ENCODE peak calls at places on chromosomes 3 and 15, in ten cellular contexts. F is GM03348; U is C1 segment of cervical spinal cord; G is NCI-H510A treated with DMSO at 0.1 percent for 48 hours; Y is cardiac muscle cell; I is RPMI8226; B is stimulated activated CD4-positive, alpha-beta T cell treated with anti-CD3 and anti-CD28 coated beads, Interleukin-2, amount 100 ng/mL, for 48 hours; M is HFF-Myc; D is HepG2; W is astrocyte. L is an unnamed sample.

GRCh38 chr3:124599147-124599765 is 131.0 kb upstream of the UMPS start:
- DNase-seq in G (no peak), F (no peak), I (peak), Y (no peak), B (no peak), U (no peak), W (no peak), D (no peak), M (no peak), L (no peak)

GRCh38 chr3:28577941-28578340 is 229.3 kb upstream of the AZI2 start:
- DNase-seq in I (no peak), B (no peak), U (no peak), G (no peak), W (no peak), Y (no peak), D (no peak), M (no peak), F (no peak), L (no peak)

GRCh38 chr3:128598884-128599664 is 51.5 kb downstream of the RPN1 start:
- DNase-seq in F (no peak), Y (no peak), D (no peak), B (no peak), M (no peak), G (no peak), U (no peak), W (no peak), I (no peak), L (no peak)

GRCh38 chr3:70531063-70531657 is 218.7 kb upstream of the MDFIC2 start:
- DNase-seq in U (no peak), D (peak), G (peak), B (no peak), M (no peak), I (peak), W (peak), Y (peak), F (peak), L (peak)

GRCh38 chr3:13282528-13282985 is 137.6 kb downstream of the NUP210 start:
- DNase-seq in W (no peak), D (no peak), G (no peak), U (no peak), M (no peak), Y (peak), I (peak), B (no peak), F (no peak), L (peak)

GRCh38 chr3:126543457-126544090 is 15.2 kb downstream of the C3orf22 start:
- DNase-seq in I (no peak), W (no peak), Y (no peak), G (no peak), U (no peak), B (no peak), F (no peak), D (no peak), M (no peak), L (no peak)

GRCh38 chr3:13042932-13043275 is 30.3 kb downstream of the IQSEC1 start:
- DNase-seq in D (no peak), U (no peak), Y (no peak), I (no peak), W (no peak), F (no peak), M (no peak), B (no peak), G (no peak), L (no peak)

GRCh38 chr15:74787251-74788041 is 5.6 kb downstream of the CSK start:
- DNase-seq in B (peak), W (peak), D (no peak), U (no peak), M (peak), I (peak), Y (peak), F (peak), G (peak), L (peak)

GRCh38 chr3:37741644-37742043 is 120.0 kb upstream of the CTDSPL start:
- DNase-seq in F (no peak), Y (no peak), I (peak), M (no peak), U (no peak), D (peak), B (no peak), G (peak), W (no peak), L (peak)

GRCh38 chr3:131713416-131714118 is 210.8 kb upstream of the MRPL3 start:
- DNase-seq in F (no peak), B (no peak), W (no peak), M (no peak), D (no peak), G (no peak), Y (no peak), I (no peak), U (no peak), L (no peak)

GRCh38 chr15:85789496-85789875 is 5.2 kb downstream of the KLHL25 start:
- DNase-seq in F (no peak), M (no peak), D (no peak), Y (no peak), G (no peak), I (no peak), W (no peak), U (no peak), B (no peak), L (no peak)